ENCODE peak calls at places on chromosomes 12 and 14, in five cellular contexts. J is Peyer's patch, M is IMR-90, L is stomach, V is esophagus squamous epithelium. B is an unnamed sample.

GRCh38 chr14:68219407-68219806 is 399.8 kb downstream of the RAD51B start:
- DNase-seq in L (no peak), M (no peak), V (no peak), J (no peak), B (no peak)

GRCh38 chr12:25689996-25690501 is 137.0 kb upstream of the LMNTD1 start:
- DNase-seq in L (peak; percentile 42), M (no peak), J (no peak), V (no peak), B (no peak)

GRCh38 chr14:58283730-58284129 is 14.6 kb upstream of the ARID4A start:
- DNase-seq in V (no peak), J (no peak), L (no peak), M (no peak), B (no peak)

GRCh38 chr12:108635201-108635996 is 1.7 kb upstream of the SELPLG start:
- DNase-seq in L (no peak), J (peak; percentile 86), V (no peak), M (peak; percentile 41), B (no peak)

GRCh38 chr14:51453869-51454268 is 197.8 kb upstream of the FRMD6 start:
- DNase-seq in M (no peak), L (no peak), J (no peak), V (no peak), B (peak; percentile 49)

GRCh38 chr12:26269554-26270284 is 74.3 kb downstream of the SSPN start:
- DNase-seq in L (no peak), V (no peak), J (no peak), M (no peak), B (no peak)

GRCh38 chr12:3333991-3334391 is 157.0 kb upstream of the PRMT8 start:
- DNase-seq in J (no peak), V (no peak), L (no peak), M (no peak), B (no peak)

GRCh38 chr14:60721331-60722162 is 2.6 kb downstream of the SIX4 start:
- DNase-seq in V (no peak), J (no peak), L (peak; percentile 44), M (peak; percentile 84), B (peak; percentile 45)

GRCh38 chr14:76499399-76499798 is 123.5 kb downstream of the ESRRB start:
- DNase-seq in M (no peak), L (no peak), J (no peak), V (no peak), B (no peak)

GRCh38 chr14:99733551-99734405 is 49.7 kb downstream of the CYP46A1 start:
- DNase-seq in L (no peak), M (no peak), V (no peak), J (no peak), B (no peak)

GRCh38 chr12:53378705-53379388 is 1.1 kb upstream of the SP1 start:
- DNase-seq in J (no peak), L (no peak), M (no peak), V (no peak), B (no peak)

GRCh38 chr12:89353823-89354629 is 1.7 kb upstream of the DUSP6 start:
- DNase-seq in M (peak; percentile 63), V (peak; percentile 23), J (peak; percentile 61), L (peak; percentile 86), B (peak; percentile 59)

GRCh38 chr12:113880337-113880736 is 85.8 kb downstream of the RBM19 start:
- DNase-seq in M (no peak), V (no peak), J (no peak), L (no peak), B (no peak)

GRCh38 chr12:68759852-68760251 is 13.9 kb downstream of the SLC35E3 start:
- DNase-seq in V (no peak), J (no peak), L (no peak), M (no peak), B (no peak)

GRCh38 chr12:92757599-92758121 is 54.9 kb downstream of the PLEKHG7 start:
- DNase-seq in J (no peak), M (no peak), V (no peak), L (no peak), B (no peak)

GRCh38 chr12:107373238-107373809 is 280.0 kb upstream of the CRY1 start:
- DNase-seq in M (no peak), V (no peak), L (no peak), J (no peak), B (no peak)

GRCh38 chr14:88129306-88130056 is 124.5 kb downstream of the GPR65 start:
- DNase-seq in L (no peak), J (no peak), M (peak; percentile 23), V (no peak), B (no peak)

GRCh38 chr14:102058931-102059330 is 27.9 kb downstream of the HSP90AA1 start:
- DNase-seq in M (no peak), L (no peak), V (no peak), J (no peak), B (no peak)

GRCh38 chr14:102057480-102058114 is 29.2 kb downstream of the HSP90AA1 start:
- DNase-seq in L (no peak), V (no peak), M (no peak), J (no peak), B (no peak)

GRCh38 chr14:102058146-102058545 is 28.7 kb downstream of the HSP90AA1 start:
- DNase-seq in L (no peak), V (no peak), M (no peak), J (no peak), B (no peak)

GRCh38 chr14:102055181-102055901 is 31.5 kb downstream of the HSP90AA1 start:
- DNase-seq in J (no peak), V (no peak), L (no peak), M (peak; percentile 83), B (peak; percentile 55)

GRCh38 chr14:102056694-102057442 is 30.0 kb downstream of the HSP90AA1 start:
- DNase-seq in J (no peak), V (no peak), M (no peak), L (no peak), B (no peak)
- TF ChIP-seq POLR2A in J (no peak), V (no peak), M (no peak), L (no peak), B (no peak)

GRCh38 chr14:23302290-23303225 is at the start of gene PPP1R3E:
- DNase-seq in V (no peak), L (peak; percentile 75), M (peak; percentile 41), J (peak; percentile 96), B (peak; percentile 30)
- TF ChIP-seq POLR2A in V (no peak), L (no peak), M (no peak), J (no peak), B (peak; percentile 17)

DNA sequence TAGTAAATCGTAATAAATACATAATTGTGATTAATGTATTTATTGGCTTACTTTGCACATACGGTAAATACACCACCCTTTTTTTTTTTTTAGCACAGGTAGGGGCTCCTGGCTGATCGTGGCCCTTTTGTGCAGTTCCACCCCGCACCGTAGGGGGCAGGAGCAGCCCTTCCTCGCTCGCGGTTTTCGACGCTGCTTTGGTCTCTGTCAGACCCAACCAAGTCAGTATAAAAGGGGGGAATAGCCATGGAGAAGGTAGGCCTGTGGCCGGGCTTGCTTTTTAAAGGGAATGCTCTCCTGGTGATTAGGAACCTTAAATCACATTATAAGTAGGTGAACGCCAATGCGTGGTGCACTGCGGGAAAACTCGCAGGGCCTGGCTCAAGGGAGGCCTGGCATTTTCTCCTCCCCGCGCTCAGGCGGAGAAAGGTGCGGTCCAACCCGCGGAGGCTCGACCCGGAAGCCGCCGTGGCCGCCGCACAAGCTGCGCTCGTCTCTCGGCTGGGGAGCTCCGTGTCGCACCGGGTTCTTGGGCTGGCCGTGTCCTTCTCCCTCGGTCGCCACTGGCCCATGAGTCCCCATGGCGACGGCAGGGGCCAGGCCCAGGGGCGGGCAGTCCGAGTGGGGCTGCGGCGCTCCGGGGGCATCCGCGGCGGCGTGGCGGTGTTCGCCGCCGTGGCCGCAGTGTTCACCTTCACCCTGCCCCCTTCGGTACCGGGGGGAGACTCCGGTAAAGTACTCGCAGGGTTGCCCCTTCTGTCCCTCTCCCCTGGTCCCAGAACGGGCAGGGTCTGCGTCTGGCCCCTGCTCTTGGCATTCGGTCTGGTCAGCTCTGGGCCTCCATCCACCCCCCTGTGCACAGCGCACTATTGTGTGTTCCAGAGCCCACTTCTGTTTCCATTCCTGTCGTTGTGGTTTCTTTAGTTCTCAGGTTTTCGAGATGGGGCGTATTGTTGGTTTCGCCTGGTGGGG is at the start of gene TMEM260:
- DNase-seq in V (peak; percentile 33), M (peak; percentile 84), L (peak; percentile 87), J (peak; percentile 77), B (peak; percentile 54)
- TF ChIP-seq POLR2A in V (no peak), M (peak; percentile 88), L (no peak), J (peak; percentile 76), B (peak; percentile 75)

DNA sequence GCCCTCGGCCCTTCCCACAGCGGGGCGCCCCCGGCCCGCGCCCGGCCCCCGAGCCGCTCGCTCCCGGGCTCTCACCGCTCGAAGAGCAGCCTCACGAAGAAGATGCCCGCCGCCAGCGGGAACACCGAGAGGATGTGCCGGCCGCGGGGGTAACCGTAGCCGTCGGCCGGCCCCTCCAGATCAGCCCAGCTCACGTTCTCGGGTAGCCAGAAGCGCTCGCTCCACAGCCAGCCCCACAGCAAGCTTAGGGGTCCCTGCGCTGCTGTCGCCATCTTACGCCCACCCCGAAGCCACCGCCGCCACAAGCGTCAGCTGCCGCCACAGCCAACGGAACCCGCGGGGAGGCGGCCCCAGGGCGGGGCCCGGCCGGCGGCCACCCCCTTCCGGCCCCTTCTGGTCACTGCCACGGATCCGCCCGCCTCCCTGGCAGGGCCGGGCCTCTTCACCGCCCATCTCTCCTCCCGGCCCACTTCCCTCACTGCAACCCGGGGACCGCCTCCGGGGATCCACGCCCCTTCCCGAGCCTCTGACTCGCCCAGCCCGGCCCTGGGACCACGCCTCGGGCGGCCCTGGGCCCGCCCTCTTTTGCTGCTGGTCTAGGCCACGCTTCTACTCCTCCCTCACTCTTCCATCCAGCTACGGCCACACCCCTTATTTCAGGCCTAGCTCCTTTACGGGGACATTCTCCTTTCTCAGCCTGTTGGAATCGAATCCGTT is at the start of gene CERS5:
- DNase-seq in J (peak; percentile 95), M (peak; percentile 97), L (peak; percentile 99), V (peak; percentile 85), B (peak; percentile 95)
- TF ChIP-seq POLR2A in J (peak; percentile 45), M (peak; percentile 93), L (no peak), V (no peak), B (peak; percentile 74)

DNA sequence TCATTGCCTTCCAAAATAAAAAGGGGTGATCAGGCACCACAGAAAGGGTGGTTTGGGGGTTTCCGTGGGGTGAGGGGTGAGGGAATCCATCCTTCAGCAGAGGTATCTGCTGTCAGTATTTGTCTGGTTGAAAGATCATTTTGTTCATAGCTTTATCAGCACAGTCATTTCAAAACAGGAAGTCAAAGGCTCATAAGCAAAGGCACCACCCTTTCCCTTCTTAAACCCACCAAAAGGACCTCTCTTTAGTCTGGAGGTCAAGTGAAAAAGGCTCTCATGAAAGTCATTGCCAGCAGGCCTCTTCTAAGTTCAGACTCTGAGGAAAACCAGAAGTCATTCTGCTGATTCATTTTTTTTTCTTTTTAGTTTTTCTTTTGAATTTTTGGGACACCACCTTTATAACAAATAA is 6.2 kb downstream of the CHST11 start:
- DNase-seq in L (no peak), M (no peak), J (peak; percentile 57), V (no peak), B (no peak)
- TF ChIP-seq POLR2A in L (no peak), M (no peak), J (no peak), V (no peak), B (no peak)